ENCODE peak calls at places on chromosomes 13 and 19, in ten cellular contexts. A is psoas muscle; V is GM23248; H is HS-5; I is HFF-Myc; R is SHP77; C is stimulated activated CD4-positive, alpha-beta T cell treated with anti-CD3 and anti-CD28 coated beads, TNF-alpha, amount 100 ng/mL, for 4 hours; P is WTC11; O is endothelial cell; L is bronchial epithelial cell. N is an unnamed sample.

GRCh38 chr13:64371045-64371444 is 2859.1 kb downstream of the PCDH9 start:
- DNase-seq in P (no peak), V (no peak), L (peak), R (no peak), O (no peak), C (no peak), I (peak), A (no peak), H (peak), N (no peak)

GRCh38 chr19:10713317-10713716 is 4.6 kb upstream of the DNM2 start:
- DNase-seq in H (no peak), A (no peak), C (no peak), P (no peak), L (no peak), O (no peak), V (no peak), I (no peak), R (no peak), N (no peak)

GRCh38 chr19:34480971-34481821 is at the start of gene WTIP:
- DNase-seq in I (no peak), A (peak), V (peak), C (no peak), P (peak), L (peak), R (no peak), O (peak), H (peak), N (no peak)

GRCh38 chr13:108006619-108007018 is 208.7 kb downstream of the LIG4 start:
- DNase-seq in P (no peak), O (no peak), R (no peak), H (no peak), C (no peak), A (no peak), V (no peak), I (no peak), L (no peak), N (no peak)

GRCh38 chr13:24672141-24673132 is 7.8 kb upstream of the ATP12A start:
- DNase-seq in C (no peak), H (no peak), I (no peak), A (no peak), V (peak), O (no peak), L (no peak), R (no peak), P (no peak), N (no peak)

GRCh38 chr13:54637377-54637776 is 1608.8 kb downstream of the OLFM4 start:
- DNase-seq in R (no peak), V (no peak), H (peak), L (peak), I (no peak), C (no peak), A (no peak), P (no peak), O (no peak), N (no peak)

GRCh38 chr13:49938921-49939320 is 2.8 kb upstream of the SPRYD7 start:
- DNase-seq in H (no peak), L (no peak), P (no peak), C (no peak), A (no peak), R (no peak), O (no peak), V (no peak), I (no peak), N (no peak)

GRCh38 chr13:112376050-112376681 is at the start of gene SPACA7:
- DNase-seq in H (no peak), A (no peak), R (no peak), V (no peak), C (no peak), I (no peak), L (no peak), P (no peak), O (no peak), N (no peak)

GRCh38 chr19:49347835-49348234 is 12.6 kb downstream of the CD37 start:
- DNase-seq in V (peak), C (no peak), L (peak), A (no peak), R (no peak), H (no peak), O (no peak), I (peak), P (peak), N (no peak)

GRCh38 chr13:27104606-27105005 is 67.0 kb downstream of the USP12 start:
- DNase-seq in P (no peak), L (peak), C (no peak), A (no peak), I (no peak), V (no peak), R (no peak), O (no peak), H (no peak), N (no peak)